ENCODE peak calls at places on chromosomes 12 and 14, in six cellular contexts. B, S, A, Z, N and P are unnamed samples.

GRCh38 chr14:91269076-91269991 is 24.8 kb upstream of the GPR68 start:
- DNase-seq in B (no peak), S (no peak), A (no peak), Z (peak), N (peak), P (no peak)

GRCh38 chr12:104873374-104873773 is 84.7 kb downstream of the SLC41A2 start:
- DNase-seq in B (no peak), S (no peak), A (peak), Z (no peak), N (no peak), P (no peak)

GRCh38 chr14:104094709-104095425 is 9.4 kb downstream of the ASPG start:
- DNase-seq in B (peak), S (peak), A (peak), Z (peak), N (peak), P (peak)

GRCh38 chr14:92154283-92154942 is 32.6 kb downstream of the CPSF2 start:
- DNase-seq in B (peak), S (peak), A (no peak), Z (no peak), N (no peak), P (no peak)

GRCh38 chr14:97013878-97014277 is 216.7 kb downstream of the VRK1 start:
- DNase-seq in B (no peak), S (no peak), A (no peak), Z (no peak), N (no peak), P (no peak)

GRCh38 chr12:51751657-51752056 is 96.9 kb downstream of the FIGNL2 start:
- DNase-seq in B (no peak), S (no peak), A (no peak), Z (no peak), N (peak), P (no peak)

GRCh38 chr12:23950775-23951391 is 1.4 kb upstream of the SOX5 start:
- DNase-seq in B (no peak), S (peak), A (no peak), Z (no peak), N (no peak), P (peak)

GRCh38 chr14:95432152-95433093 is 84.0 kb downstream of the SYNE3 start:
- DNase-seq in B (peak), S (peak), A (peak), Z (peak), N (peak), P (peak)

GRCh38 chr12:82517027-82517426 is 158.7 kb downstream of the METTL25 start:
- DNase-seq in B (peak), S (no peak), A (peak), Z (no peak), N (no peak), P (peak)

GRCh38 chr14:53295985-53296582 is 143.0 kb upstream of the DDHD1 start:
- DNase-seq in B (peak), S (peak), A (peak), Z (no peak), N (no peak), P (no peak)

GRCh38 chr12:6620137-6620884 is 13.1 kb upstream of the CHD4 start:
- DNase-seq in B (no peak), S (peak), A (no peak), Z (peak), N (peak), P (peak)

GRCh38 chr12:3225154-3225795 is 148.1 kb downstream of the TSPAN9 start:
- DNase-seq in B (no peak), S (peak), A (no peak), Z (no peak), N (no peak), P (no peak)

GRCh38 chr12:47360771-47361388 is 281.1 kb upstream of the AMIGO2 start:
- DNase-seq in B (no peak), S (no peak), A (no peak), Z (no peak), N (no peak), P (no peak)

GRCh38 chr14:62443796-62444195 is 601.5 kb downstream of the KCNH5 start:
- DNase-seq in B (peak), S (peak), A (no peak), Z (no peak), N (no peak), P (no peak)

GRCh38 chr14:87468531-87468930 is 524.5 kb downstream of the GALC start:
- DNase-seq in B (no peak), S (no peak), A (no peak), Z (no peak), N (no peak), P (no peak)

GRCh38 chr12:89208661-89209096 is 143.6 kb downstream of the DUSP6 start:
- DNase-seq in B (peak), S (peak), A (no peak), Z (no peak), N (no peak), P (no peak)

GRCh38 chr12:915090-915489 is 34.4 kb downstream of the RAD52 start:
- DNase-seq in B (peak), S (no peak), A (no peak), Z (no peak), N (no peak), P (no peak)

GRCh38 chr14:106209745-106210144 is 683.4 kb downstream of the TMEM121 start:
- DNase-seq in B (no peak), S (no peak), A (no peak), Z (no peak), N (no peak), P (no peak)

GRCh38 chr12:111440631-111441030 is 34.9 kb downstream of the SH2B3 start:
- DNase-seq in B (no peak), S (no peak), A (no peak), Z (no peak), N (no peak), P (no peak)

GRCh38 chr14:21631084-21631483 is 3.7 kb downstream of the OR10G2 start:
- DNase-seq in B (no peak), S (no peak), A (no peak), Z (no peak), N (no peak), P (no peak)

GRCh38 chr12:7351177-7351576 is 47.3 kb downstream of the ACSM4 start:
- DNase-seq in B (no peak), S (no peak), A (no peak), Z (no peak), N (no peak), P (no peak)

GRCh38 chr14:88005978-88006851 is 1.3 kb downstream of the GPR65 start:
- DNase-seq in B (no peak), S (no peak), A (no peak), Z (no peak), N (no peak), P (no peak)

GRCh38 chr12:121628037-121628436 is 1.7 kb downstream of the ORAI1 start:
- DNase-seq in B (no peak), S (no peak), A (no peak), Z (no peak), N (peak), P (no peak)

GRCh38 chr12:105910030-105910429 is 228.7 kb downstream of the NUAK1 start:
- DNase-seq in B (peak), S (no peak), A (no peak), Z (no peak), N (no peak), P (no peak)

GRCh38 chr14:104140463-104141331 is 2.3 kb downstream of the KIF26A start:
- DNase-seq in B (no peak), S (no peak), A (no peak), Z (peak), N (peak), P (peak)

GRCh38 chr12:27671865-27672264 is 24.4 kb upstream of the REP15 start:
- DNase-seq in B (no peak), S (no peak), A (no peak), Z (no peak), N (no peak), P (no peak)
- TF ChIP-seq CTCF in B (no peak), S (no peak), A (no peak), Z (no peak), N (no peak), P (no peak)

DNA sequence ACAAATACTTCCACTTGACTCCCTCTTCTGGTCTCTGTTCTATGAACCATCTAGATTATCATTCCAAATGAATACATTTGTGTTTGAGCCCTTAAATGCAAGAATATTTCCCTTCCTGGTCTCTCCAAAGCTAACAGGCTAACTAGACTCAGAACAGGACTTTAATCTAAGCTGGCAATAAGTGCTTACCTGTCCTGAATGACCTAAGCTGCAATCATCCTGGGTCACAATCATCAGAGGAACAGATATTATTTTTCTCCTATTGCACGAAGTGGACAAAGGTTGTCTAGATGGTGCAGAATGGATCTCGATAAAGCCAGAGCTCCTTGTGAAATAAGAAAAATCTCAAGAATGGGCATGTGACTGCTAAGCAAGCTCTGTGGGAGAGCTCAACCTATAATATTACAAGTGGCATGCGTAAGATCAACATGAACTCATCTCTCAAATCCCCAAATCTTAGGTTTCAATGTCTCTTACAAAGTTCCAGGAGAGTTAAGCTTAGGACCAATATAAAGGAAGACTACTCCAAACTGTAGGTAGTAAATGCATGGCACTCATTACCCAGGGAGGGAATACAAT is 10.6 kb upstream of the NUMB start:
- DNase-seq in B (no peak), S (no peak), A (no peak), Z (no peak), N (no peak), P (no peak)
- TF ChIP-seq CTCF in B (no peak), S (no peak), A (no peak), Z (no peak), N (no peak), P (no peak)

DNA sequence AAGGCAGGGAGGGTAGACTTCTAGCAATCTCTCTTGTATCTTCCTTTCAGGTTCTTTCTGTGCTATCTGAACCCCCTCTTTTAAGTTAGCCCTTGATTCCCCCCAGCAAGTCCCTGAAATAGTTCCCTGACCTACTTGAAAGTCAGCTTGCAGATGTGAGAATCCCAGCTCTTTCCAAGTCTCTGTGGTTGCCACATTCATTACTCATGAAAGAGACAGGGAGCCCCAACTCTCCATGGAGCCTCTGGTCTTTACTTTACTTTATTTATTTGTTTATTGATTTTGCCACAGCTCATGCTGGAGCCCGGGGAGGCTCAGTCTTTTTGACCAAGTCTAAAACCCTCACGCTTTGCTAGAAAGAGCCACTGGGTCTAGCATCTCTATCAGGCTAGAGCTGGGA is 193.6 kb upstream of the FAR2 start:
- DNase-seq in B (no peak), S (peak), A (no peak), Z (no peak), N (no peak), P (no peak)
- TF ChIP-seq CTCF in B (no peak), S (no peak), A (no peak), Z (no peak), N (no peak), P (no peak)

GRCh38 chr12:64828713-64829112 is 4.3 kb downstream of the TBC1D30 start:
- DNase-seq in B (no peak), S (no peak), A (no peak), Z (no peak), N (no peak), P (no peak)
- TF ChIP-seq CTCF in B (no peak), S (no peak), A (no peak), Z (no peak), N (no peak), P (no peak)